ENCODE peak calls at places on chromosomes 16 and 17, in four cellular contexts. S, E, J and D are unnamed samples.

GRCh38 chr16:72927199-72928088 is 120.5 kb downstream of the ZFHX3 start:
- DNase-seq in S (no peak), E (no peak), J (peak; percentile 97), D (no peak)

GRCh38 chr16:57619606-57620315 is 8.7 kb upstream of the ADGRG1 start:
- DNase-seq in S (no peak), E (peak; percentile 66), J (no peak), D (no peak)

GRCh38 chr17:77392376-77393273 is 251.9 kb downstream of the SEC14L1 start:
- DNase-seq in S (no peak), E (no peak), J (peak; percentile 63), D (no peak)

GRCh38 chr16:86831366-86831765 is 253.0 kb downstream of the FOXL1 start:
- DNase-seq in S (no peak), E (no peak), J (no peak), D (no peak)

GRCh38 chr17:64187093-64187895 is 57.4 kb upstream of the ERN1 start:
- DNase-seq in S (no peak), E (no peak), J (no peak), D (no peak)

GRCh38 chr17:58100506-58100905 is 17.3 kb downstream of the DYNLL2 start:
- DNase-seq in S (no peak), E (no peak), J (no peak), D (no peak)

GRCh38 chr17:78357687-78358537 is 2.0 kb downstream of the SOCS3 start:
- DNase-seq in S (no peak), E (no peak), J (peak; percentile 40), D (no peak)

GRCh38 chr17:61313515-61314326 is 85.9 kb upstream of the TBX2 start:
- DNase-seq in S (no peak), E (no peak), J (no peak), D (no peak)

GRCh38 chr17:40502716-40503115 is 1.3 kb upstream of the TNS4 start:
- DNase-seq in S (no peak), E (no peak), J (no peak), D (no peak)

GRCh38 chr16:54397190-54397835 is 110.7 kb upstream of the IRX3 start:
- DNase-seq in S (no peak), E (no peak), J (peak; percentile 87), D (no peak)

GRCh38 chr17:79981090-79981489 is 54.6 kb downstream of the TBC1D16 start:
- DNase-seq in S (no peak), E (no peak), J (no peak), D (no peak)

GRCh38 chr17:16287563-16288027 is 65.7 kb downstream of the CENPV start:
- DNase-seq in S (no peak), E (peak; percentile 2), J (peak; percentile 70), D (peak; percentile 12)

GRCh38 chr16:361341-361871 is 8.9 kb upstream of the AXIN1 start:
- DNase-seq in S (no peak), E (no peak), J (no peak), D (no peak)

GRCh38 chr16:47887496-47887895 is 268.3 kb downstream of the ABCC12 start:
- DNase-seq in S (no peak), E (no peak), J (peak; percentile 98), D (no peak)

GRCh38 chr17:48642059-48642842 is 16.1 kb upstream of the HOXB9 start:
- DNase-seq in S (no peak), E (peak; percentile 18), J (no peak), D (no peak)